ENCODE peak calls at places on chromosomes 12 and 14, in six cellular contexts. K is fibroblast of pulmonary artery, Y is heart right ventricle, X is cardiac fibroblast, N is GM23338, E is tibial artery. J is an unnamed sample.
A peak's percentile ranks its signal among the peaks of the same experiment; 100 is the strongest.

GRCh38 chr12:124411291-124411878 is 116.5 kb downstream of the RFLNA start:
- DNase-seq in X (peak; percentile 97), K (peak; percentile 94), Y (no peak), E (peak; percentile 91), N (no peak), J (peak; percentile 92)

GRCh38 chr14:59428581-59429012 is 36.6 kb downstream of the GPR135 start:
- DNase-seq in K (peak; percentile 80), E (no peak), X (peak; percentile 92), Y (no peak), N (no peak), J (peak; percentile 81)

GRCh38 chr12:97394657-97395056 is 67.9 kb upstream of the RMST start:
- DNase-seq in N (peak; percentile 2), X (no peak), Y (no peak), E (no peak), K (no peak), J (no peak)

GRCh38 chr12:7868391-7868790 is 4.3 kb downstream of the SLC2A14 start:
- DNase-seq in N (no peak), E (no peak), X (peak; percentile 24), K (no peak), Y (no peak), J (peak; percentile 22)

GRCh38 chr14:103514596-103515421 is 7.8 kb downstream of the CKB start:
- DNase-seq in N (no peak), K (no peak), Y (no peak), E (peak; percentile 60), X (no peak), J (no peak)

GRCh38 chr12:34396006-34396860 is 373.9 kb downstream of the ALG10 start:
- DNase-seq in Y (no peak), E (peak; percentile 51), K (no peak), X (no peak), N (no peak), J (no peak)

GRCh38 chr14:64715146-64715627 is 11.0 kb downstream of the PLEKHG3 start:
- DNase-seq in Y (no peak), K (no peak), X (no peak), E (peak; percentile 43), N (peak; percentile 47), J (no peak)

GRCh38 chr14:54549862-54550261 is 17.1 kb upstream of the SAMD4A start:
- DNase-seq in N (peak; percentile 39), K (no peak), Y (no peak), X (peak; percentile 31), E (no peak), J (no peak)

GRCh38 chr12:93040367-93040766 is 111.3 kb upstream of the EEA1 start:
- DNase-seq in K (no peak), N (no peak), E (no peak), X (no peak), Y (no peak), J (no peak)

GRCh38 chr14:79016828-79017505 is 846.8 kb downstream of the NRXN3 start:
- DNase-seq in E (no peak), N (no peak), K (peak; percentile 76), Y (no peak), X (peak; percentile 92), J (peak; percentile 79)

GRCh38 chr14:42222924-42223471 is 616.3 kb downstream of the LRFN5 start:
- DNase-seq in E (no peak), N (peak; percentile 8), X (peak; percentile 70), Y (peak; percentile 9), K (peak; percentile 60), J (peak; percentile 82)

GRCh38 chr14:102727336-102728095 is 49.7 kb upstream of the TRAF3 start:
- DNase-seq in N (no peak), Y (no peak), X (no peak), K (peak; percentile 13), E (no peak), J (no peak)

GRCh38 chr12:19988918-19989317 is 379.4 kb upstream of the PDE3A start:
- DNase-seq in E (no peak), N (no peak), X (no peak), K (no peak), Y (no peak), J (no peak)

GRCh38 chr12:81231574-81232368 is 153.9 kb downstream of the ACSS3 start:
- DNase-seq in Y (no peak), K (no peak), E (no peak), N (no peak), X (no peak), J (no peak)

GRCh38 chr12:524167-524951 is 64.6 kb downstream of the B4GALNT3 start:
- DNase-seq in N (no peak), Y (no peak), X (no peak), E (no peak), K (no peak), J (no peak)

GRCh38 chr12:110993425-110993824 is 73.0 kb upstream of the MYL2 start:
- DNase-seq in Y (no peak), N (peak; percentile 8), K (no peak), X (peak; percentile 3), E (no peak), J (no peak)

GRCh38 chr14:100979780-100980179 is 76.3 kb upstream of the RTL1 start:
- DNase-seq in N (no peak), Y (no peak), E (no peak), X (peak; percentile 72), K (peak; percentile 57), J (peak; percentile 73)

GRCh38 chr14:62322216-62322615 is 560.0 kb downstream of the SNAPC1 start:
- DNase-seq in Y (no peak), E (no peak), X (no peak), N (no peak), K (no peak), J (no peak)

GRCh38 chr12:59041241-59042121 is 121.2 kb upstream of the LRIG3 start:
- DNase-seq in N (no peak), Y (no peak), E (no peak), K (peak; percentile 92), X (peak; percentile 96), J (peak; percentile 93)

GRCh38 chr14:101500061-101500460 is 61.2 kb upstream of the DIO3 start:
- DNase-seq in Y (no peak), E (peak; percentile 21), X (no peak), K (no peak), N (no peak), J (no peak)

GRCh38 chr12:51199546-51199945 is 18.3 kb downstream of the POU6F1 start:
- DNase-seq in Y (no peak), N (no peak), X (no peak), K (no peak), E (no peak), J (no peak)

GRCh38 chr14:56592746-56593544 is 13.3 kb downstream of the TMEM260 start:
- DNase-seq in N (no peak), K (no peak), X (no peak), Y (no peak), E (no peak), J (no peak)

GRCh38 chr14:56461876-56462275 is 117.7 kb upstream of the TMEM260 start:
- DNase-seq in Y (no peak), E (no peak), N (no peak), K (no peak), X (no peak), J (no peak)

GRCh38 chr14:94330857-94331256 is 7.7 kb upstream of the SERPINA6 start:
- DNase-seq in E (no peak), K (no peak), X (no peak), N (no peak), Y (no peak), J (no peak)

GRCh38 chr14:103056322-103057027 is 874 bp downstream of the CDC42BPB start:
- DNase-seq in X (peak; percentile 69), E (peak; percentile 77), K (peak; percentile 73), Y (peak; percentile 91), N (peak; percentile 82), J (peak; percentile 73)

GRCh38 chr12:49138999-49139398 is 7.8 kb upstream of the TUBA1B start:
- DNase-seq in K (no peak), Y (no peak), N (no peak), X (no peak), E (no peak), J (no peak)

GRCh38 chr12:49138587-49138986 is 7.4 kb upstream of the TUBA1B start:
- DNase-seq in Y (no peak), K (no peak), N (no peak), E (no peak), X (peak; percentile 12), J (no peak)

GRCh38 chr12:49146406-49146805 is 15.2 kb upstream of the TUBA1B start:
- DNase-seq in X (no peak), E (no peak), Y (no peak), N (no peak), K (no peak), J (no peak)

GRCh38 chr12:49147384-49147783 is 16.2 kb upstream of the TUBA1B start:
- DNase-seq in X (no peak), N (no peak), K (no peak), Y (no peak), E (no peak), J (no peak)

GRCh38 chr12:49144384-49144783 is 13.2 kb upstream of the TUBA1B start:
- DNase-seq in K (no peak), N (no peak), Y (no peak), E (no peak), X (no peak), J (no peak)
- H3K4me3 ChIP-seq in K (no peak overlapping the region), N (no peak overlapping the region), Y (no peak overlapping the region), E (no peak overlapping the region), X (no peak overlapping the region), J (no peak overlapping the region)

GRCh38 chr14:49767473-49768300 is at the start of gene KLHDC2:
- DNase-seq in E (peak; percentile 94), N (peak; percentile 93), X (peak; percentile 88), K (peak; percentile 87), Y (peak; percentile 89), J (peak; percentile 93)
- TF ChIP-seq CTCF in E (peak; percentile 24), N (peak; percentile 60), X (no peak), K (no peak), Y (peak; percentile 19), J (peak; percentile 8)

DNA sequence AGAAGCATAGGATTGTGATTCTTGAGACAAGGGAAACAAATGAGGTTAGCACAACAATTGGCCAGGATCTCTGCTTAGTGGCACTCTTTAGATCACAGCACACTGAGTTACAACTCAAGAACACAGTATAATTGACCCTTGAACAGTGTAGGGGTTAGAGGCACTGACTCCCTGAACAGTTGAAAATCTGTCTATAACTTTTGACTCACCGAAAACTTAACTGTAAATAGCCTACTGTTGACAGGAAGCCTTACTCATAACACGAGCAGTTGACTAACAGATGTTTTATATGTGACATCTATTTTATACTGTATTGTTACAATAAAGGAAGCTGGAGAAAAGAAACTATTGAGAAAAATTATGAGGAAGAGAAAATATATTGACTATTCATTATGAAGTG is 296.1 kb downstream of the RERGL start:
- DNase-seq in X (no peak), K (no peak), E (no peak), N (no peak), Y (no peak), J (no peak)
- H3K4me3 ChIP-seq in X (no peak overlapping the region), K (no peak overlapping the region), E (no peak overlapping the region), N (no peak overlapping the region), Y (no peak overlapping the region), J (no peak overlapping the region)

DNA sequence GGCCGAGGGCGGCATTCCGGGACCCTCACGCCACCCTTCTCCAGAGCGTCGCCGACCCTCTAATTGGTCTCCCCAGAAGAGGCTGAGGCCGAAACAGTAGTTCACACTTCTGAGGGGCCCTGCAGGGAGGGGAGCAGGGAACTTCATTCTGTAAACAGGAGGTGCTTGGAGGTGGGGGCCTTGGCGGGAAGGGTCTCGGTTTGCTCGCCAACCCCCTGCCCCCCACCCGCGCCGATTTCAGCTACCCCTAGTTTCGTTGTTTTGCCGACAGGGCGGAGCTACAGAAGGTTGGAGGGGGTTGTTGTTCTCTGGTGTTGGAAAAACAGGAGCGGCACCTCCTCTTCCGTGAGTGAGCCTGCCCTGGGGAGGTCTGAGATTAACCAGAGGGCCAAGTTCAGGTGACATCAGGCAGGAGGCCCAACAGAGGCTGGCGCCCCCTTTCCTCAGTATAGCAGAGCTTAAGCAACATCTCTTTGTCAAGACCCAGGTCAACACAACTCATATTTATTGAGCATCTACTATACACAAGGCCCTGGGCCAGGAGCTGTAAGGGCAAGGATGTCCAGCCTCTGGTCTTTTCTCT is 682 bp downstream of the ERBB3 start:
- DNase-seq in Y (no peak), X (no peak), E (no peak), K (no peak), N (peak; percentile 80), J (no peak)
- TF ChIP-seq CTCF in Y (no peak), X (no peak), E (no peak), K (no peak), N (peak; percentile 49), J (no peak)